ENCODE peak calls at places on chromosome 20, in ten cellular contexts. V is activated CD4-positive, alpha-beta T cell treated with anti-CD3 and anti-CD28 coated beads, Interleukin-2, amount 50 U/mL, for 1 hour; U is stimulated activated CD4-positive, alpha-beta T cell treated with anti-CD3 and anti-CD28 coated beads, Interleukin-2, amount 100 ng/mL, for 4 hours; C is HFFc6; I is cardiac muscle cell; F is iris pigment epithelial cell; O is heart right ventricle; Z is AG10803; J is posterior vena cava; M is BE2C. W is an unnamed sample.

GRCh38 chr20:1014471-1014870 is 12.4 kb upstream of the RSPO4 start:
- DNase-seq in V (no peak), U (no peak), C (no peak), I (no peak), F (no peak), O (no peak), Z (no peak), J (no peak), M (no peak), W (no peak)

GRCh38 chr20:36317675-36318074 is 11.5 kb downstream of the DLGAP4 start:
- DNase-seq in V (no peak), U (no peak), C (no peak), I (no peak), F (no peak), O (no peak), Z (no peak), J (peak), M (no peak), W (no peak)

GRCh38 chr20:5928063-5928462 is 22.3 kb downstream of the TRMT6 start:
- DNase-seq in V (no peak), U (no peak), C (no peak), I (no peak), F (no peak), O (no peak), Z (no peak), J (no peak), M (no peak), W (no peak)

GRCh38 chr20:9392892-9393857 is 121.2 kb upstream of the LAMP5 start:
- DNase-seq in V (no peak), U (no peak), C (peak), I (peak), F (peak), O (peak), Z (peak), J (peak), M (peak), W (peak)

GRCh38 chr20:39890697-39891096 is 798.3 kb downstream of the MAFB start:
- DNase-seq in V (no peak), U (no peak), C (no peak), I (no peak), F (no peak), O (no peak), Z (no peak), J (no peak), M (no peak), W (no peak)

GRCh38 chr20:6663751-6664388 is 103.6 kb upstream of the BMP2 start:
- DNase-seq in V (no peak), U (no peak), C (no peak), I (no peak), F (peak), O (no peak), Z (no peak), J (no peak), M (no peak), W (no peak)

GRCh38 chr20:23627501-23627900 is 10.3 kb downstream of the CST3 start:
- DNase-seq in V (no peak), U (no peak), C (no peak), I (no peak), F (peak), O (no peak), Z (no peak), J (no peak), M (no peak), W (no peak)

GRCh38 chr20:47377122-47377722 is 20.7 kb upstream of the ZMYND8 start:
- DNase-seq in V (no peak), U (no peak), C (no peak), I (no peak), F (no peak), O (no peak), Z (no peak), J (no peak), M (no peak), W (no peak)

GRCh38 chr20:33893314-33893713 is 82.2 kb downstream of the CHMP4B start:
- DNase-seq in V (no peak), U (no peak), C (peak), I (no peak), F (peak), O (no peak), Z (peak), J (peak), M (no peak), W (no peak)